ENCODE peak calls at places on chromosomes 7 and 10, in six cellular contexts. C is tibial nerve; P is cardiac muscle cell; F is thoracic aorta; J is naive thymus-derived CD4-positive, alpha-beta T cell; L is CD8-positive, alpha-beta memory T cell. W is an unnamed sample. For H3K27me3 and H3K4me1, the result is how much of the 10 kb centered on the place peaks cover.

GRCh38 chr7:34544621-34545020 is 113.4 kb upstream of the NPSR1 start:
- DNase-seq in C (no peak), P (no peak), F (no peak), J (no peak), L (no peak), W (no peak)

GRCh38 chr7:99881370-99881769 is 4.5 kb upstream of the OR2AE1 start:
- DNase-seq in C (no peak), P (no peak), F (no peak), J (no peak), L (no peak), W (no peak)

GRCh38 chr7:139718859-139719258 is 58.9 kb downstream of the HIPK2 start:
- DNase-seq in C (no peak), P (no peak), F (no peak), J (no peak), L (no peak), W (no peak)

GRCh38 chr10:101085846-101086245 is 24.1 kb downstream of the KAZALD1 start:
- DNase-seq in C (no peak), P (no peak), F (no peak), J (no peak), L (no peak), W (peak)

GRCh38 chr10:11165591-11166543 is 148.2 kb downstream of the CELF2 start:
- DNase-seq in C (peak), P (peak), F (no peak), J (peak), L (peak), W (no peak)

GRCh38 chr7:156650042-156650441 is 9.5 kb downstream of the RNF32 start:
- DNase-seq in C (no peak), P (no peak), F (no peak), J (no peak), L (no peak), W (no peak)

GRCh38 chr10:89391882-89392756 is at the start of gene IFIT1:
- DNase-seq in C (no peak), P (peak), F (peak), J (peak), L (peak), W (peak)

GRCh38 chr7:135723411-135723810 is 4.6 kb downstream of the SLC13A4 start:
- DNase-seq in C (no peak), P (no peak), F (no peak), J (no peak), L (no peak), W (no peak)

GRCh38 chr7:27176962-27177794 is 3.1 kb upstream of the HOXA10 start:
- DNase-seq in C (peak), P (no peak), F (no peak), J (no peak), L (peak), W (no peak)

GRCh38 chr10:21831986-21832735 is 171.4 kb downstream of the DNAJC1 start:
- DNase-seq in C (no peak), P (no peak), F (no peak), J (no peak), L (no peak), W (no peak)

GRCh38 chr10:3473271-3473670 is 300.7 kb upstream of the PITRM1 start:
- DNase-seq in C (no peak), P (no peak), F (no peak), J (no peak), L (no peak), W (no peak)

GRCh38 chr7:155219947-155220769 is 77.5 kb upstream of the INSIG1 start:
- DNase-seq in C (no peak), P (no peak), F (no peak), J (no peak), L (no peak), W (no peak)

GRCh38 chr7:20402297-20403230 is 71.9 kb downstream of the ITGB8 start:
- DNase-seq in C (no peak), P (no peak), F (no peak), J (no peak), L (no peak), W (no peak)

GRCh38 chr10:31751401-31752080 is 177.1 kb downstream of the ARHGAP12 start:
- DNase-seq in C (no peak), P (no peak), F (no peak), J (no peak), L (no peak), W (no peak)

GRCh38 chr7:77393261-77393660 is 22.9 kb downstream of the GSAP start:
- DNase-seq in C (no peak), P (no peak), F (no peak), J (no peak), L (no peak), W (peak)

GRCh38 chr7:106128846-106129245 is 16.7 kb upstream of the SYPL1 start:
- DNase-seq in C (no peak), P (no peak), F (no peak), J (no peak), L (no peak), W (no peak)

GRCh38 chr10:77504870-77505257 is 132.7 kb downstream of the KCNMA1 start:
- DNase-seq in C (no peak), P (no peak), F (no peak), J (no peak), L (no peak), W (peak)

GRCh38 chr10:64515975-64516699 is 994.9 kb downstream of the REEP3 start:
- DNase-seq in C (no peak), P (no peak), F (no peak), J (no peak), L (no peak), W (no peak)

GRCh38 chr10:51422311-51423120 is 276.9 kb downstream of the CSTF2T start:
- DNase-seq in C (peak), P (peak), F (no peak), J (no peak), L (peak), W (no peak)

GRCh38 chr7:151660141-151660540 is 140.4 kb upstream of the RHEB start:
- DNase-seq in C (no peak), P (no peak), F (no peak), J (no peak), L (no peak), W (no peak)

GRCh38 chr7:2821842-2822507 is 22.1 kb downstream of the GNA12 start:
- DNase-seq in C (no peak), P (no peak), F (no peak), J (no peak), L (no peak), W (peak)

DNA sequence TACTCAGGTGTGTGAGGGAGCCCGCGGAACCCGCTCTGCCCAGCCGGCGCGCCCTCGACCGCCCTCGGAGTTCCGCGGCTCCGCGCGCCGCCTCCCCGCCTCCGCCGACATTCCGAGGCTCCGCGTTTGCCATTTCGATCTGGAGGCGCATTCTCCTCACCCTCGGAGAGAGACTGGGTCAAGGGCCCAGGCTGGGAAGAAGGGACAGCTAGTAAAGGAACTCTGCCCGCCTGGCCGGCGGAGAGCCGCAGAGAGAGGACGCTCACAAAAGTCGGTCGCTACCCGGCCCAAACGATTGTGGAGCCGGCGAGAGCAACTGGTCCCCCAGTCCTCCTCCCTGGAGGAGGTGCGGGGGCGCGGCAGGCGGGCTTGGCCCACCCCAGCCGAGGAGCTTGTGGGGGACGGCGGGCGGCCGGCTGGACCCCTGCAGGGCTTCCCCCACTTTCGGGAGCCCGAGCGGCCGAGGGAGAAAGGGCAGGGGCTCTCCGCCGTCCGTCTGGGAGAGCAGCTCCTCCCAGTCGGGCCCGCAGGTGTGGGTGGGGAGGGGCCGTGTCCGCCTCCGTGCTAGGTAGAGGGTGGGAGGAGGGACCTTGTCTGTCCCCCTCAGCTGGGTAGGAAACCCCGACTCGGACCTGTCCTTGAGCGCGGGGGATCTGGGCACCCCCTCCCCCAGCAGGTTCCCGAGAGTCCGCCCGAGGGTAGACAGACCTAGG is 74.3 kb upstream of the LEP start:
- DNase-seq in C (no peak), P (peak), F (no peak), J (peak), L (no peak), W (peak)
- H3K27ac ChIP-seq in C (no peak), P (no peak), F (no peak), J (no peak), L (no peak), W (no peak)

GRCh38 chr10:99232357-99232999 is 3.2 kb downstream of the HPSE2 start:
- DNase-seq in C (no peak), P (peak), F (no peak), J (no peak), L (no peak), W (no peak)
- H3K27me3 ChIP-seq in C (under half), P (half or more), F (under half), J (under half), L (under half), W (half or more)

GRCh38 chr7:24517166-24517565 is 56.1 kb upstream of the PALS2 start:
- DNase-seq in C (no peak), P (no peak), F (no peak), J (no peak), L (no peak), W (no peak)
- H3K4me1 ChIP-seq in C (under half), P (under half), F (under half), J (under half), L (under half), W (under half)

DNA sequence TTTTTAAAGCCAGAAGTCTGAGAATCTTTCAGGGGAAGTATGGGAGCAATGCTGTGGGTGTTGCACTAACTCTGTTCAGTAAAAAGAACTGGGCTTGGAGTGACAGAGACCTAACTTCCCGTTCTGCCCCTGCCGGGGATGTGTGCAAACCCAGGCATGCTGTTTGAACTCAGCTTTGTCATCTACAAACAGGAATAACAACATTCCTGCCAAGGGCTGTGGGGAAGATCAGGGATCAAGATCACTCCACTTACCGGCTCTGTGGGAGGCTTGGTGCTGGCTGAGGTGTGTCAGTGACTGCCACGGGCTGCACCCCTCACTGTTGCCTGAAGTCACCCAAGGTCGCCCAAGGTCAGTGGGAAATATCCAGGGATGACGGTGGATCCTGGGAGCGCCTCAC is 23.1 kb upstream of the DRGX start:
- DNase-seq in C (no peak), P (no peak), F (no peak), J (no peak), L (no peak), W (peak)
- H3K27ac ChIP-seq in C (no peak), P (no peak), F (no peak), J (no peak), L (no peak), W (no peak)

GRCh38 chr10:99562631-99563030 is 29.9 kb downstream of the NKX2-3 start:
- DNase-seq in C (no peak), P (no peak), F (no peak), J (no peak), L (no peak), W (no peak)
- H3K27me3 ChIP-seq in C (under half), P (under half), F (under half), J (under half), L (under half), W (under half)

DNA sequence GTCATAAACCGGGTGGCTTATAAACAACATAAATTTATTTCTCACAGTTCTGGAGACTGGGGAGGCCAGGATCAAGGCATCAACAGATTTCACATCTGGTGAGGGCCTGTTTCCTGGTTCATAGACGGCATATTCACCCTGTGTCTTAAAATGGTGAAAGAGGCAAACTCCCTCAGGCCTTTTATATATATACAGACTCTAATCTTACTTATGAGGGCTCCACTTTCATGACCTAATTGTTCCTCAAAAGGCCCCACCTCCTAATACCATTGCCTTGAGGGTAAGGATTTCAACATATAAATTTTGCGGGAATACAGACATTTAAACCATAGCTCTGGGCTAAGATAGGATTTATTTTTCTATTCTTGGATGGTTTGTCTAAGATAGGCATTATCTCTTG is 187.2 kb downstream of the PPP1R3A start:
- DNase-seq in C (no peak), P (no peak), F (no peak), J (no peak), L (no peak), W (no peak)
- H3K4me1 ChIP-seq in C (under half), P (under half), F (under half), J (under half), L (under half), W (under half)

GRCh38 chr10:119539359-119539651 is 3.2 kb downstream of the RGS10 start:
- DNase-seq in C (no peak), P (no peak), F (no peak), J (no peak), L (no peak), W (no peak)

GRCh38 chr10:119540038-119540437 is 2.5 kb downstream of the RGS10 start:
- DNase-seq in C (no peak), P (no peak), F (no peak), J (no peak), L (no peak), W (no peak)

GRCh38 chr10:119541046-119541445 is 1.5 kb downstream of the RGS10 start:
- DNase-seq in C (no peak), P (no peak), F (no peak), J (no peak), L (no peak), W (no peak)

GRCh38 chr10:119537953-119538630 is 4.4 kb downstream of the RGS10 start:
- DNase-seq in C (no peak), P (no peak), F (no peak), J (no peak), L (no peak), W (no peak)

DNA sequence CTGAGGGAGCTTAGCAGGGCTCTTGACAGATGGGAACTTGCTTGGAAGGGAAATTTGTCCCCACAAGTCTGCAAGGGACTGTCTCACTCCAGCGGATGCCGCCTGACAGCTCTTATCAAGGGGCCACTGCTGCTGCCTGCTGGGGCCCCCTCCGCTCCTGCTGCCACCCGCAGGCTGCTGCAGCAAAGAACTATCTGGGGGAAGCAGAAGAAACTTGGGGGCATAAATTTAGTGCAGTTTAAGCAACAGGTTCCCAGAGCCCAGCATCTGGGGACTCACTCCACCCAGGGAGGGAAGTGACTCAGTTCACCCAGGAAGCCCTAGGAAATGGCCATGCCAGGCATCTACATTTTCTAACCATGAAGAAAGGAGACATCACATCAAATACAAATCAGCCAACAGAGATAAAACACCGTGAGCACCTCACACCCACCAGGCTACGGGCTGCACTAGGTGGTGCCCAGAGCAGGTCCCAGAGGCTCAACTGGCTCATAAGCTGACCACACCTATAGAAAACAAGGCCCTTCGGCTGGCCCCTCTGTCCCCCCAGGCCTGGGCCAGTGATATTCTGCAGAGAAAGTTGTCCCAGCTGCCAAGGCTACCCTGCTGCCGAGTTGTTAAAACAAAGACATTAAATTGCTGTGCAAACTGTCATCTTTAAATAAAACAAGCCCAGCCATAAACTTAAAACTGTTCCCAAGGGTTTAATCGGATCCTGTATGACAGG is 3.7 kb downstream of the RGS10 start:
- DNase-seq in C (no peak), P (no peak), F (no peak), J (peak), L (peak), W (no peak)
- H3K27ac ChIP-seq in C (peak), P (no peak), F (no peak), J (peak), L (peak), W (peak)